ENCODE peak calls at places on chromosomes 16 and 17, in eight cellular contexts. R, E, I, M, Y, Q, X and C are unnamed samples.
A peak's percentile ranks its signal among the peaks of the same experiment; 100 is the strongest.

GRCh38 chr17:70956731-70957130 is 787.4 kb downstream of the KCNJ2 start:
- DNase-seq in R (no peak), E (no peak), I (no peak), M (no peak), Y (no peak), Q (no peak), X (no peak), C (no peak)

GRCh38 chr16:15644306-15644961 is 1.5 kb upstream of the MARF1 start:
- DNase-seq in R (no peak), E (no peak), I (no peak), M (no peak), Y (no peak), Q (peak; percentile 62), X (no peak), C (no peak)

GRCh38 chr17:352421-353212 is at the start of gene RPH3AL:
- DNase-seq in R (no peak), E (peak; percentile 53), I (peak; percentile 64), M (peak; percentile 92), Y (no peak), Q (peak; percentile 36), X (peak; percentile 87), C (peak; percentile 95)

GRCh38 chr17:10842658-10843057 is 4.8 kb upstream of the PIRT start:
- DNase-seq in R (no peak), E (no peak), I (no peak), M (no peak), Y (no peak), Q (no peak), X (no peak), C (no peak)

GRCh38 chr16:81324808-81325207 is 10.0 kb downstream of the GAN start:
- DNase-seq in R (no peak), E (no peak), I (no peak), M (no peak), Y (no peak), Q (no peak), X (no peak), C (no peak)

GRCh38 chr16:56985288-56985961 is 3.9 kb upstream of the NLRC5 start:
- DNase-seq in R (peak; percentile 80), E (peak; percentile 63), I (peak; percentile 76), M (peak; percentile 32), Y (peak; percentile 70), Q (peak; percentile 62), X (peak; percentile 71), C (peak; percentile 49)

GRCh38 chr17:3692346-3692745 is 3.6 kb downstream of the P2RX5 start:
- DNase-seq in R (no peak), E (no peak), I (no peak), M (no peak), Y (no peak), Q (no peak), X (no peak), C (no peak)

GRCh38 chr16:13041180-13041579 is 139.8 kb downstream of the SHISA9 start:
- DNase-seq in R (no peak), E (no peak), I (no peak), M (no peak), Y (no peak), Q (no peak), X (no peak), C (no peak)

GRCh38 chr17:979211-979538 is 401 bp downstream of the NXN start:
- DNase-seq in R (no peak), E (peak; percentile 49), I (no peak), M (no peak), Y (no peak), Q (no peak), X (no peak), C (no peak)

GRCh38 chr17:44378171-44378705 is 11.2 kb downstream of the ITGA2B start:
- DNase-seq in R (no peak), E (no peak), I (no peak), M (no peak), Y (no peak), Q (no peak), X (no peak), C (no peak)

GRCh38 chr17:43377056-43377810 is 21.6 kb upstream of the ARL4D start:
- DNase-seq in R (no peak), E (no peak), I (no peak), M (no peak), Y (no peak), Q (no peak), X (no peak), C (no peak)

GRCh38 chr17:32208436-32208835 is 57.2 kb upstream of the RHBDL3 start:
- DNase-seq in R (no peak), E (no peak), I (no peak), M (no peak), Y (no peak), Q (no peak), X (no peak), C (no peak)

GRCh38 chr17:56653877-56654276 is 60.4 kb downstream of the NOG start:
- DNase-seq in R (no peak), E (no peak), I (no peak), M (peak; percentile 23), Y (no peak), Q (peak; percentile 63), X (no peak), C (no peak)

GRCh38 chr16:68031951-68032350 is 8.9 kb downstream of the DUS2 start:
- DNase-seq in R (no peak), E (no peak), I (no peak), M (peak; percentile 72), Y (no peak), Q (peak; percentile 36), X (no peak), C (no peak)

GRCh38 chr16:28492511-28492910 is 637 bp upstream of the CLN3 start:
- DNase-seq in R (no peak), E (no peak), I (no peak), M (no peak), Y (no peak), Q (no peak), X (no peak), C (no peak)

GRCh38 chr17:9991796-9992195 is 86.7 kb upstream of the RCVRN start:
- DNase-seq in R (no peak), E (peak; percentile 21), I (no peak), M (no peak), Y (no peak), Q (no peak), X (no peak), C (no peak)

GRCh38 chr16:70694088-70694487 is 8.2 kb upstream of the MTSS2 start:
- DNase-seq in R (no peak), E (peak; percentile 87), I (no peak), M (no peak), Y (no peak), Q (no peak), X (no peak), C (no peak)

GRCh38 chr16:17515421-17516210 is 44.9 kb upstream of the XYLT1 start:
- DNase-seq in R (no peak), E (no peak), I (no peak), M (no peak), Y (no peak), Q (no peak), X (no peak), C (no peak)

GRCh38 chr17:3032258-3033247 is 30.9 kb downstream of the OR1D5 start:
- DNase-seq in R (no peak), E (no peak), I (no peak), M (no peak), Y (no peak), Q (no peak), X (peak; percentile 31), C (no peak)

GRCh38 chr16:27123795-27124194 is 57.1 kb downstream of the C16orf82 start:
- DNase-seq in R (no peak), E (no peak), I (no peak), M (no peak), Y (no peak), Q (no peak), X (no peak), C (no peak)

GRCh38 chr16:84650062-84650991 is 2.0 kb downstream of the KLHL36 start:
- DNase-seq in R (no peak), E (no peak), I (no peak), M (no peak), Y (no peak), Q (no peak), X (no peak), C (no peak)

GRCh38 chr17:49523706-49524472 is 28.8 kb downstream of the NGFR start:
- DNase-seq in R (no peak), E (no peak), I (no peak), M (peak; percentile 30), Y (no peak), Q (no peak), X (peak; percentile 31), C (peak; percentile 26)

GRCh38 chr16:57358527-57359095 is at the start of gene CCL22:
- DNase-seq in R (no peak), E (no peak), I (no peak), M (no peak), Y (no peak), Q (no peak), X (no peak), C (no peak)

GRCh38 chr17:48925991-48926342 is 17.8 kb downstream of the UBE2Z start:
- DNase-seq in R (no peak), E (no peak), I (no peak), M (peak; percentile 55), Y (no peak), Q (no peak), X (no peak), C (peak; percentile 79)

GRCh38 chr16:27963471-27963965 is 100.0 kb downstream of the GSG1L start:
- DNase-seq in R (no peak), E (no peak), I (no peak), M (no peak), Y (no peak), Q (no peak), X (no peak), C (no peak)

GRCh38 chr17:78933959-78934568 is 8.9 kb upstream of the TIMP2 start:
- DNase-seq in R (peak; percentile 99), E (peak; percentile 96), I (peak; percentile 94), M (peak; percentile 94), Y (peak; percentile 92), Q (no peak), X (peak; percentile 77), C (peak; percentile 99)
- TF ChIP-seq POLR2A in R (peak; percentile 55), E (peak; percentile 6), I (no peak), M (peak; percentile 19), Y (peak; percentile 33), Q (no peak), X (no peak), C (peak; percentile 65)

GRCh38 chr16:1539720-1540555 is 6.5 kb downstream of the TMEM204 start:
- DNase-seq in R (no peak), E (no peak), I (no peak), M (no peak), Y (no peak), Q (no peak), X (no peak), C (no peak)
- H3K27ac ChIP-seq in R (no peak overlapping the region), E (no peak overlapping the region), I (peak overlapping the region; percentile 99), M (no peak overlapping the region), Y (no peak overlapping the region), Q (no peak overlapping the region), X (no peak overlapping the region), C (no peak overlapping the region)

DNA sequence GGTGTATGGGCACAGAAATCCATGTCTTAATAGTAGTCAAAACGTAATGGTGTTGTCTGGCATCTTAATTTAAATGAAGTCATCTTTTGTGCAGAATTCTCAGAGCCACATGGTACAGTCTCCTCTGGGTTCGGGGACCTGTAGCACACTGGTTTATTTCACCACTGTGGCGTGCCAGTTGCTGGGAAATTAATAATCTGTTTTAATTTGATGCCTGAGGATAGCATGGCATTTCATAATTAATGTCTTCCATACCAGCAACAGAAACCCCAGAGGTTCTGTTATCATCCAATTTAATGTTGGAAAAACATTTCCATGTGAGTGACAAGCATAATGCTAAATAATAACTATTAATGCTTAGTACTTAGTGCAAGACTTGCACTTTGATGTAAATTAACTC is 51.0 kb downstream of the SNX29 start:
- DNase-seq in R (no peak), E (no peak), I (no peak), M (no peak), Y (no peak), Q (no peak), X (no peak), C (no peak)
- TF ChIP-seq CTCF in R (no peak), E (no peak), I (no peak), M (no peak), Y (no peak), Q (no peak), X (no peak), C (no peak)

GRCh38 chr16:73047536-73048291 is at the start of gene ZFHX3:
- DNase-seq in R (peak; percentile 69), E (peak; percentile 90), I (peak; percentile 78), M (peak; percentile 93), Y (peak; percentile 63), Q (no peak), X (peak; percentile 77), C (peak; percentile 86)
- TF ChIP-seq POLR2A in R (peak; percentile 42), E (peak; percentile 78), I (peak; percentile 26), M (peak; percentile 86), Y (peak; percentile 22), Q (no peak), X (no peak), C (peak; percentile 73)